ENCODE peak calls at places on chromosomes 12 and 14, in seven cellular contexts. One of them, this sample, is unnamed.

GRCh38 chr12:40152783-40153383 is 47.0 kb upstream of the SLC2A13 start:
- DNase-seq in adrenal gland: peak
- DNase-seq in sigmoid colon: peak
- DNase-seq in A549: peak
- DNase-seq in uterus: peak
- DNase-seq in transverse colon: peak
- DNase-seq in ovary: peak
- DNase-seq in this sample: peak

GRCh38 chr12:76037130-76038105 is 5.8 kb upstream of the PHLDA1 start:
- DNase-seq in adrenal gland: peak
- DNase-seq in sigmoid colon: no peak
- DNase-seq in A549: peak
- DNase-seq in uterus: no peak
- DNase-seq in transverse colon: no peak
- DNase-seq in ovary: no peak
- DNase-seq in this sample: no peak

GRCh38 chr14:21061347-21061668 is 3.7 kb downstream of the RNASE8 start:
- DNase-seq in adrenal gland: no peak
- DNase-seq in sigmoid colon: no peak
- DNase-seq in A549: no peak
- DNase-seq in uterus: no peak
- DNase-seq in transverse colon: no peak
- DNase-seq in ovary: no peak
- DNase-seq in this sample: no peak

GRCh38 chr12:132455565-132455964 is 34.4 kb upstream of the FBRSL1 start:
- DNase-seq in adrenal gland: no peak
- DNase-seq in sigmoid colon: no peak
- DNase-seq in A549: no peak
- DNase-seq in uterus: no peak
- DNase-seq in transverse colon: no peak
- DNase-seq in ovary: no peak
- DNase-seq in this sample: no peak

GRCh38 chr14:61145258-61145902 is 135.8 kb downstream of the TMEM30B start:
- DNase-seq in adrenal gland: no peak
- DNase-seq in sigmoid colon: no peak
- DNase-seq in A549: no peak
- DNase-seq in uterus: peak
- DNase-seq in transverse colon: no peak
- DNase-seq in ovary: no peak
- DNase-seq in this sample: no peak

GRCh38 chr12:40566246-40566645 is 126.0 kb upstream of the CNTN1 start:
- DNase-seq in adrenal gland: no peak
- DNase-seq in sigmoid colon: no peak
- DNase-seq in A549: peak
- DNase-seq in uterus: no peak
- DNase-seq in transverse colon: no peak
- DNase-seq in ovary: no peak
- DNase-seq in this sample: no peak

GRCh38 chr12:131458048-131458374 is 252.9 kb upstream of the SFSWAP start:
- DNase-seq in adrenal gland: no peak
- DNase-seq in sigmoid colon: no peak
- DNase-seq in A549: no peak
- DNase-seq in uterus: no peak
- DNase-seq in transverse colon: no peak
- DNase-seq in ovary: no peak
- DNase-seq in this sample: no peak

GRCh38 chr14:58305730-58306129 is 7.4 kb downstream of the ARID4A start:
- DNase-seq in adrenal gland: no peak
- DNase-seq in sigmoid colon: no peak
- DNase-seq in A549: no peak
- DNase-seq in uterus: no peak
- DNase-seq in transverse colon: no peak
- DNase-seq in ovary: no peak
- DNase-seq in this sample: no peak

GRCh38 chr12:120903382-120903817 is 758 bp downstream of the SPPL3 start:
- DNase-seq in adrenal gland: peak
- DNase-seq in sigmoid colon: peak
- DNase-seq in A549: peak
- DNase-seq in uterus: peak
- DNase-seq in transverse colon: peak
- DNase-seq in ovary: peak
- DNase-seq in this sample: peak

GRCh38 chr12:65532744-65533143 is 254.3 kb downstream of the MSRB3 start:
- DNase-seq in adrenal gland: no peak
- DNase-seq in sigmoid colon: no peak
- DNase-seq in A549: no peak
- DNase-seq in uterus: no peak
- DNase-seq in transverse colon: no peak
- DNase-seq in ovary: no peak
- DNase-seq in this sample: no peak

GRCh38 chr14:75849496-75849895 is 132.3 kb downstream of the TGFB3 start:
- DNase-seq in adrenal gland: no peak
- DNase-seq in sigmoid colon: no peak
- DNase-seq in A549: no peak
- DNase-seq in uterus: no peak
- DNase-seq in transverse colon: no peak
- DNase-seq in ovary: no peak
- DNase-seq in this sample: no peak

GRCh38 chr12:2890388-2891239 is at the start of gene TULP3:
- DNase-seq in adrenal gland: peak
- DNase-seq in sigmoid colon: peak
- DNase-seq in A549: peak
- DNase-seq in uterus: peak
- DNase-seq in transverse colon: peak
- DNase-seq in ovary: peak
- DNase-seq in this sample: peak
- TF ChIP-seq POLR2A in adrenal gland: peak
- TF ChIP-seq POLR2A in sigmoid colon: peak
- TF ChIP-seq POLR2A in A549: peak
- TF ChIP-seq POLR2A in uterus: peak
- TF ChIP-seq POLR2A in transverse colon: peak
- TF ChIP-seq POLR2A in ovary: peak
- TF ChIP-seq POLR2A in this sample: peak

GRCh38 chr12:31279525-31279924 is 46.4 kb downstream of the SINHCAF start:
- DNase-seq in adrenal gland: no peak
- DNase-seq in sigmoid colon: peak
- DNase-seq in A549: no peak
- DNase-seq in uterus: no peak
- DNase-seq in transverse colon: no peak
- DNase-seq in ovary: no peak
- DNase-seq in this sample: no peak
- TF ChIP-seq POLR2A in adrenal gland: no peak
- TF ChIP-seq POLR2A in sigmoid colon: no peak
- TF ChIP-seq POLR2A in A549: no peak
- TF ChIP-seq POLR2A in uterus: no peak
- TF ChIP-seq POLR2A in transverse colon: no peak
- TF ChIP-seq POLR2A in ovary: no peak
- TF ChIP-seq POLR2A in this sample: no peak

GRCh38 chr12:53185582-53186153 is 4.9 kb upstream of the CSAD start:
- DNase-seq in adrenal gland: no peak
- DNase-seq in sigmoid colon: no peak
- DNase-seq in A549: no peak
- DNase-seq in uterus: no peak
- DNase-seq in transverse colon: no peak
- DNase-seq in ovary: no peak
- DNase-seq in this sample: no peak

GRCh38 chr12:53186745-53187144 is 6.0 kb upstream of the CSAD start:
- DNase-seq in adrenal gland: no peak
- DNase-seq in sigmoid colon: no peak
- DNase-seq in A549: no peak
- DNase-seq in uterus: no peak
- DNase-seq in transverse colon: no peak
- DNase-seq in ovary: no peak
- DNase-seq in this sample: no peak

GRCh38 chr12:53187145-53187899 is 6.6 kb upstream of the CSAD start:
- DNase-seq in adrenal gland: peak
- DNase-seq in sigmoid colon: no peak
- DNase-seq in A549: no peak
- DNase-seq in uterus: peak
- DNase-seq in transverse colon: no peak
- DNase-seq in ovary: no peak
- DNase-seq in this sample: no peak

GRCh38 chr12:53182836-53183235 is 2.1 kb upstream of the CSAD start:
- DNase-seq in adrenal gland: no peak
- DNase-seq in sigmoid colon: no peak
- DNase-seq in A549: no peak
- DNase-seq in uterus: no peak
- DNase-seq in transverse colon: no peak
- DNase-seq in ovary: no peak
- DNase-seq in this sample: no peak

GRCh38 chr12:53184828-53185227 is 4.1 kb upstream of the CSAD start:
- DNase-seq in adrenal gland: no peak
- DNase-seq in sigmoid colon: no peak
- DNase-seq in A549: no peak
- DNase-seq in uterus: peak
- DNase-seq in transverse colon: no peak
- DNase-seq in ovary: no peak
- DNase-seq in this sample: no peak
- TF ChIP-seq POLR2A in adrenal gland: no peak
- TF ChIP-seq POLR2A in sigmoid colon: no peak
- TF ChIP-seq POLR2A in A549: no peak
- TF ChIP-seq POLR2A in uterus: no peak
- TF ChIP-seq POLR2A in transverse colon: no peak
- TF ChIP-seq POLR2A in ovary: no peak
- TF ChIP-seq POLR2A in this sample: no peak

GRCh38 chr14:53953002-53953827 is 3.4 kb downstream of the BMP4 start:
- DNase-seq in adrenal gland: peak
- DNase-seq in sigmoid colon: peak
- DNase-seq in A549: peak
- DNase-seq in uterus: peak
- DNase-seq in transverse colon: peak
- DNase-seq in ovary: peak
- DNase-seq in this sample: peak
- TF ChIP-seq POLR2A in adrenal gland: peak
- TF ChIP-seq POLR2A in sigmoid colon: no peak
- TF ChIP-seq POLR2A in A549: peak
- TF ChIP-seq POLR2A in uterus: peak
- TF ChIP-seq POLR2A in transverse colon: peak
- TF ChIP-seq POLR2A in ovary: peak
- TF ChIP-seq POLR2A in this sample: peak

GRCh38 chr12:10098762-10099161 is at the start of gene CLEC1A:
- DNase-seq in adrenal gland: peak
- DNase-seq in sigmoid colon: no peak
- DNase-seq in A549: no peak
- DNase-seq in uterus: peak
- DNase-seq in transverse colon: no peak
- DNase-seq in ovary: peak
- DNase-seq in this sample: peak
- TF ChIP-seq POLR2A in adrenal gland: no peak
- TF ChIP-seq POLR2A in sigmoid colon: no peak
- TF ChIP-seq POLR2A in A549: no peak
- TF ChIP-seq POLR2A in uterus: peak
- TF ChIP-seq POLR2A in transverse colon: peak
- TF ChIP-seq POLR2A in ovary: no peak
- TF ChIP-seq POLR2A in this sample: no peak

GRCh38 chr14:100066984-100067383 is 1.8 kb downstream of the EVL start:
- DNase-seq in adrenal gland: no peak
- DNase-seq in sigmoid colon: no peak
- DNase-seq in A549: no peak
- DNase-seq in uterus: no peak
- DNase-seq in transverse colon: no peak
- DNase-seq in ovary: no peak
- DNase-seq in this sample: no peak

GRCh38 chr14:100065942-100066574 is 836 bp downstream of the EVL start:
- DNase-seq in adrenal gland: no peak
- DNase-seq in sigmoid colon: no peak
- DNase-seq in A549: no peak
- DNase-seq in uterus: no peak
- DNase-seq in transverse colon: peak
- DNase-seq in ovary: no peak
- DNase-seq in this sample: no peak

GRCh38 chr14:100063314-100063941 is 1.8 kb upstream of the EVL start:
- DNase-seq in adrenal gland: no peak
- DNase-seq in sigmoid colon: no peak
- DNase-seq in A549: no peak
- DNase-seq in uterus: no peak
- DNase-seq in transverse colon: no peak
- DNase-seq in ovary: no peak
- DNase-seq in this sample: no peak

GRCh38 chr14:100067481-100067880 is 2.3 kb downstream of the EVL start:
- DNase-seq in adrenal gland: no peak
- DNase-seq in sigmoid colon: no peak
- DNase-seq in A549: no peak
- DNase-seq in uterus: no peak
- DNase-seq in transverse colon: no peak
- DNase-seq in ovary: no peak
- DNase-seq in this sample: no peak

DNA sequence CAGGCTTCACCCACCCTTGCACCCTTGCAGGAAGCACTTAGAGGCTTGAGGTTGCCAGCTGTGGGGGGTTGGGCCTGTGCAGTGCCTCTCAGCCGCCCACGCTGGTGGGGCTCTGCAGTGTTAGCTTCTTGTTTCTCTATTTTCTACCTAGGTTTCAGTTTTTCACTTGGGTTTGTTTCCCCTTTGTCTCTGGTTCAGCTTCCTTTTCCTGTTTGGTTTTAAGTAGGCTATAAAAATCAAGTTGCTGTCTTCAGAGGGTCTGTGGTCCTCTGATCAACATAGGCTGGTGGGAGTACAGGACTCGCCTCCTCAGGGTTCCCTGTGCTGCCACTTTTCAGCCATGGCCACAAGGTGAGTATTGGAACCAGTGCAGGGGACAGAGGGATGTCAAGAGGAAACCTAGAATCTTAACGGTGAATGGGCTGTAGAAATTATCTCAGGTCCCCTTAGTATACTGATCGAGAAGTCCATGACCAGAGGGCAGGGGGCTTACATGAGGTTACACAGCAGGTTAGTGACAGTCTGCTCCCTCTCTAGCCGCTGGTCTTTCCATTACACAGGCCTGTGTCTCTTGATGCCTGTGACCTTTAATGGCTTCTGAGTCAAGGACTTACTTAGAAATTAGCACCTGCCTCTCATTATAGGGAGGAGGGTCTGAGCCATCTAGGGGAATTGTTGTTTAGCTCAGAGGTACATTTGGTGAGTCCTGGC is at the start of gene EVL:
- DNase-seq in adrenal gland: no peak
- DNase-seq in sigmoid colon: no peak
- DNase-seq in A549: no peak
- DNase-seq in uterus: no peak
- DNase-seq in transverse colon: peak
- DNase-seq in ovary: no peak
- DNase-seq in this sample: no peak
- TF ChIP-seq POLR2A in adrenal gland: no peak
- TF ChIP-seq POLR2A in sigmoid colon: no peak
- TF ChIP-seq POLR2A in A549: no peak
- TF ChIP-seq POLR2A in uterus: no peak
- TF ChIP-seq POLR2A in transverse colon: peak
- TF ChIP-seq POLR2A in ovary: no peak
- TF ChIP-seq POLR2A in this sample: no peak

This sample was measured in thyroid gland.